ENCODE peak calls at places on chromosomes 5 and 9, in four cellular contexts. P is IMR-90, N is neuronal stem cell, K is H9. O is an unnamed sample.

GRCh38 chr9:31519011-31519410 is 865.4 kb upstream of the ACO1 start:
- DNase-seq in K (peak; percentile 37), P (no peak), N (no peak), O (no peak)

GRCh38 chr5:107523019-107523680 is 147.6 kb downstream of the EFNA5 start:
- DNase-seq in N (no peak), K (no peak), P (no peak), O (no peak)

GRCh38 chr9:34556231-34556525 is 33.3 kb downstream of the CNTFR start:
- DNase-seq in N (no peak), K (no peak), P (no peak), O (no peak)

GRCh38 chr5:149995385-149996085 is 4.9 kb downstream of the TIGD6 start:
- DNase-seq in N (no peak), P (no peak), K (no peak), O (no peak)

GRCh38 chr9:106934424-106934823 is 71.5 kb downstream of the ZNF462 start:
- DNase-seq in N (no peak), P (no peak), K (no peak), O (no peak)

GRCh38 chr9:15416880-15417279 is 5.8 kb upstream of the SNAPC3 start:
- DNase-seq in P (peak; percentile 65), K (peak; percentile 42), N (no peak), O (no peak)

GRCh38 chr5:109931049-109931448 is 241.3 kb downstream of the MAN2A1 start:
- DNase-seq in K (no peak), N (no peak), P (no peak), O (no peak)

GRCh38 chr9:134647359-134648115 is 5.9 kb downstream of the COL5A1 start:
- DNase-seq in P (no peak), K (no peak), N (no peak), O (no peak)

GRCh38 chr5:77168884-77169254 is 41.6 kb upstream of the PDE8B start:
- DNase-seq in K (no peak), P (no peak), N (no peak), O (no peak)

GRCh38 chr9:1231998-1232919 is 182.1 kb downstream of the DMRT2 start:
- DNase-seq in K (no peak), P (peak; percentile 60), N (no peak), O (no peak)

GRCh38 chr5:73297430-73297829 is 124.4 kb downstream of the TMEM174 start:
- DNase-seq in N (no peak), K (no peak), P (no peak), O (no peak)

GRCh38 chr9:14488421-14489190 is 174.7 kb upstream of the NFIB start:
- DNase-seq in N (no peak), K (no peak), P (no peak), O (no peak)

GRCh38 chr5:177271113-177271512 is 32.4 kb downstream of the RAB24 start:
- DNase-seq in K (no peak), N (no peak), P (peak; percentile 18), O (no peak)

GRCh38 chr5:116759860-116760644 is 185.4 kb upstream of the SEMA6A start:
- DNase-seq in N (peak; percentile 82), P (no peak), K (peak; percentile 65), O (no peak)

GRCh38 chr9:129428890-129429577 is 191.9 kb downstream of the C9orf50 start:
- DNase-seq in N (no peak), K (no peak), P (no peak), O (no peak)
- H4K91ac ChIP-seq in N (peak overlapping the region; percentile 38), K (no peak overlapping the region), P (no peak overlapping the region), O (peak overlapping the region; percentile 35)

GRCh38 chr5:112006721-112007120 is 249.7 kb upstream of the NREP start:
- DNase-seq in K (no peak), N (no peak), P (peak; percentile 87), O (no peak)

GRCh38 chr5:112016980-112017379 is 260.0 kb upstream of the NREP start:
- DNase-seq in N (no peak), P (no peak), K (no peak), O (no peak)

GRCh38 chr5:112014771-112015170 is 257.8 kb upstream of the NREP start:
- DNase-seq in K (no peak), N (no peak), P (no peak), O (no peak)

GRCh38 chr5:112013660-112014059 is 256.7 kb upstream of the NREP start:
- DNase-seq in N (no peak), P (no peak), K (no peak), O (no peak)

GRCh38 chr5:112012112-112012511 is 255.1 kb upstream of the NREP start:
- DNase-seq in N (no peak), K (no peak), P (peak; percentile 72), O (no peak)
- H4K91ac ChIP-seq in N (no peak overlapping the region), K (no peak overlapping the region), P (peak overlapping the region; percentile 68), O (no peak overlapping the region)

GRCh38 chr5:1809416-1810035 is 8.3 kb downstream of the NDUFS6 start:
- DNase-seq in N (no peak), K (no peak), P (no peak), O (no peak)
- H4K91ac ChIP-seq in N (no peak overlapping the region), K (no peak overlapping the region), P (no peak overlapping the region), O (no peak overlapping the region)

GRCh38 chr9:126347093-126347492 is 20.5 kb downstream of the MVB12B start:
- DNase-seq in N (no peak), P (no peak), K (no peak), O (no peak)
- H4K91ac ChIP-seq in N (no peak overlapping the region), P (no peak overlapping the region), K (no peak overlapping the region), O (no peak overlapping the region)

DNA sequence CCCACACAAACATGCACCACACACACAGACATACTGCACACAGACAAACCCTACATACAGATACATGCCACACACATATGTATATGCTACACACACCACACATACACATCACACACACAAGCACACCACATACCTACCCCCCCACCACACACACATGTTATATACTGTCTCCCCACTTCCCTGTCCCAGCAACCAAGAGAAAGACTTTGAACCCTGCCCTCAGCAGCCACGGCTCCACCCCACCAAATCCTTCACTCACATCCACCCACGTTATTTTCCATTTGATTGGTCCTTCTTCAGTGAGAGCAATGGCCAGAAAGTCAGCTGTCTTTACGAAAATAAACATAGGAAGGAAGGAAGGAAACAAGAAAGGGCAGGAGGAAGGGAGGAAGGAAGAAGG is 479.8 kb downstream of the DIRAS2 start:
- DNase-seq in N (no peak), K (no peak), P (no peak), O (no peak)
- H4K91ac ChIP-seq in N (peak overlapping the region; percentile 7), K (no peak overlapping the region), P (no peak overlapping the region), O (no peak overlapping the region)

GRCh38 chr5:57857696-57858095 is 375.1 kb upstream of the ACTBL2 start:
- DNase-seq in P (no peak), K (no peak), N (no peak), O (no peak)

GRCh38 chr5:57853929-57854697 is 371.5 kb upstream of the ACTBL2 start:
- DNase-seq in P (no peak), K (no peak), N (no peak), O (no peak)

GRCh38 chr5:57859626-57860025 is 377.0 kb upstream of the ACTBL2 start:
- DNase-seq in P (no peak), K (no peak), N (no peak), O (no peak)

GRCh38 chr5:57858905-57859304 is 376.3 kb upstream of the ACTBL2 start:
- DNase-seq in K (no peak), N (no peak), P (peak; percentile 36), O (no peak)

DNA sequence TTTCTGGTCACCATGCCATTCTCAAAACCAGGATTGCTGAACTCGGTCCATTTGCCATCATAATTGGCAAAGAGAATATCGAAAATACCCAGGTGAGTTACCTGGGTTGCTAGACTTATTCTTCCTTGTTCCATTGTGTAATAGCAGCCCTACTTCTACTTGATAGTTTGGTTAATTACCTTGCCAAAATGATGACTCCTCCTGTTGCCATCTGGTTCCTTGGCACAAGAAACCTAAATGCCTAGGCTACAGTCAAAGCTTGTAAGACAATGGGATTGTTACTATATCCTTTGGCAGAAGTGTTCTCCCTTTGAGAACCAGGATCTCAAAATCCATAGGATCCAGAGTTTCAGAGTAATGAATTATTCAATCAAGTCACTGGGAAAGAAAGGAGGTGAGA is 373.2 kb upstream of the ACTBL2 start:
- DNase-seq in P (no peak), K (no peak), N (no peak), O (no peak)
- H4K91ac ChIP-seq in P (no peak overlapping the region), K (no peak overlapping the region), N (no peak overlapping the region), O (no peak overlapping the region)

DNA sequence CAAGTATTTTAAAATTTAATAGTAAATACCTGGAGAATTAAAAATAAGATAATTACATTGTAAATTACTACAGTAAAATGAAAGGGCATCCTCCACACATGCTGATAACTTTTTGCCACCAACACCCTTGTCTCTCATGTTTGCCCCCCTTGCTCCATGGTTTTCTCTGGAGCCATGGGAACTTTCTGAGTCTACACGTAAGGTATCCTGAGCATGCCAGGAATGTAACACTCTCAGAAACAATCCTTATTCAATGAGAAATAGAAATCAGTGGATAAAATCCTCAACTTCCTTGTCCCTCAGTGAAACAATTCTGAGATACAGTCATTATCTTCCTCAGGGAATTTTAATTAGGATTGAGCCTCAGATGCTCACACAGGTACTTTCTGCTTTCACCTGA is 108.9 kb downstream of the IZUMO3 start:
- DNase-seq in N (peak; percentile 14), K (peak; percentile 38), P (no peak), O (no peak)
- H4K91ac ChIP-seq in N (no peak overlapping the region), K (no peak overlapping the region), P (no peak overlapping the region), O (no peak overlapping the region)

DNA sequence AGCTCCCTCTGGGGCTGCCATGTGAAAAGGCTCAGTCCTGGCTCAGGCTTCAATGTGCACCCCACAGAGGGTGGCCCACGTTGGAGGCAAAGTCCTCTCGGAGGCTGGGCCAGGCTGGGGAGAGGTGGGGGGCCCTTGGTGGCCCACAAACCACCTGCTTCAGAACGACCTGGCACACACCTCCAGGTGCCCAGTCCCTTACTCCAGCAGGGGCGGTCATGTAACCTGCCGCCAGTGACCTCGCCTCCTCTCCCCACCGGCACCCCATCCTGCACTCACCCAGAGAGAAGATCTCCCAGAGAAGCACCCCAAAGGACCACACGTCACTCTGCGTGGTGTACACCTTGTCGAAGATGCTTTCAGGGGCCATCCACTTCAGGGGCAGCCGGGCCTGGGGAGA is 22.5 kb upstream of the SCGB3A1 start:
- DNase-seq in N (no peak), P (no peak), K (no peak), O (no peak)
- H4K91ac ChIP-seq in N (no peak overlapping the region), P (no peak overlapping the region), K (no peak overlapping the region), O (no peak overlapping the region)

GRCh38 chr9:110110154-110110553 is 97.8 kb downstream of the C9orf152 start:
- DNase-seq in K (no peak), N (no peak), P (no peak), O (no peak)
- H4K91ac ChIP-seq in K (no peak overlapping the region), N (no peak overlapping the region), P (no peak overlapping the region), O (no peak overlapping the region)

GRCh38 chr5:143229896-143230675 is 173.4 kb downstream of the NR3C1 start:
- DNase-seq in P (no peak), N (no peak), K (no peak), O (no peak)
- H4K91ac ChIP-seq in P (no peak overlapping the region), N (peak overlapping the region; percentile 40), K (no peak overlapping the region), O (no peak overlapping the region)